ENCODE peak calls at places on chromosomes 1 and 21, in eight cellular contexts. One of them, this sample, is unnamed.

GRCh38 chr21:32137266-32137665 is 141.6 kb downstream of the MIS18A start:
- DNase-seq in PC-3: no peak
- DNase-seq in HCT116: no peak
- DNase-seq in A549: no peak
- DNase-seq in K562: no peak
- DNase-seq in SK-N-SH: no peak
- DNase-seq in astrocyte: no peak
- DNase-seq in fibroblast of lung: no peak
- DNase-seq in this sample: no peak

GRCh38 chr1:77742011-77742555 is 17.6 kb downstream of the USP33 start:
- DNase-seq in SK-N-SH: peak; percentile 11
- DNase-seq in K562: peak; percentile 14
- DNase-seq in fibroblast of lung: no peak
- DNase-seq in astrocyte: no peak
- DNase-seq in PC-3: no peak
- DNase-seq in HCT116: no peak
- DNase-seq in A549: no peak
- DNase-seq in this sample: no peak

GRCh38 chr1:161073474-161074121 is 3.9 kb upstream of the ARHGAP30 start:
- DNase-seq in HCT116: no peak
- DNase-seq in PC-3: no peak
- DNase-seq in A549: no peak
- DNase-seq in fibroblast of lung: no peak
- DNase-seq in K562: no peak
- DNase-seq in SK-N-SH: no peak
- DNase-seq in astrocyte: no peak
- DNase-seq in this sample: no peak

GRCh38 chr1:154770897-154771594 is 99.0 kb downstream of the KCNN3 start:
- DNase-seq in SK-N-SH: no peak
- DNase-seq in PC-3: peak; percentile 33
- DNase-seq in fibroblast of lung: no peak
- DNase-seq in K562: no peak
- DNase-seq in A549: no peak
- DNase-seq in astrocyte: no peak
- DNase-seq in HCT116: no peak
- DNase-seq in this sample: no peak

GRCh38 chr1:109788695-109789521 is 25.2 kb upstream of the EPS8L3 start:
- DNase-seq in K562: peak; percentile 72
- DNase-seq in HCT116: peak; percentile 21
- DNase-seq in A549: peak; percentile 58
- DNase-seq in fibroblast of lung: no peak
- DNase-seq in SK-N-SH: peak; percentile 66
- DNase-seq in astrocyte: no peak
- DNase-seq in PC-3: peak; percentile 39
- DNase-seq in this sample: peak; percentile 78

GRCh38 chr21:38814126-38815059 is 8.7 kb downstream of the ETS2 start:
- DNase-seq in A549: no peak
- DNase-seq in HCT116: no peak
- DNase-seq in astrocyte: no peak
- DNase-seq in K562: no peak
- DNase-seq in fibroblast of lung: no peak
- DNase-seq in PC-3: no peak
- DNase-seq in SK-N-SH: no peak
- DNase-seq in this sample: peak; percentile 79

GRCh38 chr1:154752273-154753030 is 117.6 kb downstream of the KCNN3 start:
- DNase-seq in astrocyte: no peak
- DNase-seq in PC-3: peak; percentile 23
- DNase-seq in K562: no peak
- DNase-seq in SK-N-SH: no peak
- DNase-seq in HCT116: no peak
- DNase-seq in fibroblast of lung: no peak
- DNase-seq in A549: no peak
- DNase-seq in this sample: no peak

GRCh38 chr1:33342041-33342723 is 21.3 kb upstream of the A3GALT2 start:
- DNase-seq in HCT116: no peak
- DNase-seq in SK-N-SH: no peak
- DNase-seq in astrocyte: peak; percentile 98
- DNase-seq in fibroblast of lung: peak; percentile 99
- DNase-seq in PC-3: peak; percentile 96
- DNase-seq in A549: peak; percentile 56
- DNase-seq in K562: no peak
- DNase-seq in this sample: peak; percentile 67

GRCh38 chr1:111551623-111552470 is 48.4 kb upstream of the ADORA3 start:
- DNase-seq in PC-3: no peak
- DNase-seq in K562: no peak
- DNase-seq in astrocyte: no peak
- DNase-seq in fibroblast of lung: no peak
- DNase-seq in HCT116: no peak
- DNase-seq in SK-N-SH: no peak
- DNase-seq in A549: no peak
- DNase-seq in this sample: no peak

GRCh38 chr1:21854090-21854750 is 42.2 kb downstream of the LDLRAD2 start:
- DNase-seq in A549: no peak
- DNase-seq in K562: no peak
- DNase-seq in astrocyte: no peak
- DNase-seq in fibroblast of lung: no peak
- DNase-seq in PC-3: no peak
- DNase-seq in HCT116: no peak
- DNase-seq in SK-N-SH: no peak
- DNase-seq in this sample: no peak

GRCh38 chr1:151443846-151444790 is 15.2 kb downstream of the POGZ start:
- DNase-seq in K562: peak; percentile 54
- DNase-seq in fibroblast of lung: peak; percentile 88
- DNase-seq in HCT116: peak; percentile 76
- DNase-seq in SK-N-SH: peak; percentile 77
- DNase-seq in astrocyte: peak; percentile 59
- DNase-seq in PC-3: peak; percentile 98
- DNase-seq in A549: peak; percentile 96
- DNase-seq in this sample: peak; percentile 48

GRCh38 chr1:93447481-93448291 is at the start of gene FNBP1L:
- DNase-seq in fibroblast of lung: peak; percentile 59
- DNase-seq in SK-N-SH: peak; percentile 98
- DNase-seq in HCT116: no peak
- DNase-seq in PC-3: peak; percentile 83
- DNase-seq in K562: peak; percentile 91
- DNase-seq in A549: peak; percentile 61
- DNase-seq in astrocyte: peak; percentile 51
- DNase-seq in this sample: peak; percentile 89

GRCh38 chr1:246769306-246769705 is 45.1 kb downstream of the SCCPDH start:
- DNase-seq in K562: no peak
- DNase-seq in fibroblast of lung: peak; percentile 99
- DNase-seq in HCT116: no peak
- DNase-seq in SK-N-SH: no peak
- DNase-seq in PC-3: no peak
- DNase-seq in astrocyte: peak; percentile 78
- DNase-seq in A549: no peak
- DNase-seq in this sample: no peak

GRCh38 chr1:235923466-235924008 is 56.8 kb upstream of the LYST start:
- DNase-seq in fibroblast of lung: peak; percentile 55
- DNase-seq in A549: no peak
- DNase-seq in K562: no peak
- DNase-seq in HCT116: no peak
- DNase-seq in PC-3: peak; percentile 69
- DNase-seq in astrocyte: peak; percentile 34
- DNase-seq in SK-N-SH: no peak
- DNase-seq in this sample: no peak

GRCh38 chr1:205739348-205740160 is 10.4 kb downstream of the NUCKS1 start:
- DNase-seq in SK-N-SH: no peak
- DNase-seq in K562: no peak
- DNase-seq in astrocyte: peak; percentile 58
- DNase-seq in A549: no peak
- DNase-seq in fibroblast of lung: peak; percentile 93
- DNase-seq in PC-3: no peak
- DNase-seq in HCT116: no peak
- DNase-seq in this sample: no peak

GRCh38 chr1:80799457-80799856 is 1001.3 kb upstream of the ADGRL2 start:
- DNase-seq in fibroblast of lung: no peak
- DNase-seq in astrocyte: no peak
- DNase-seq in HCT116: no peak
- DNase-seq in A549: no peak
- DNase-seq in SK-N-SH: no peak
- DNase-seq in PC-3: no peak
- DNase-seq in K562: no peak
- DNase-seq in this sample: peak; percentile 76

GRCh38 chr21:43585924-43586411 is 73.3 kb downstream of the HSF2BP start:
- DNase-seq in HCT116: peak; percentile 61
- DNase-seq in fibroblast of lung: peak; percentile 98
- DNase-seq in SK-N-SH: no peak
- DNase-seq in astrocyte: peak; percentile 100
- DNase-seq in PC-3: peak; percentile 100
- DNase-seq in K562: no peak
- DNase-seq in A549: peak; percentile 78
- DNase-seq in this sample: peak; percentile 40

GRCh38 chr1:43348343-43348808 is 10.4 kb upstream of the CDC20 start:
- DNase-seq in astrocyte: no peak
- DNase-seq in SK-N-SH: no peak
- DNase-seq in fibroblast of lung: no peak
- DNase-seq in HCT116: no peak
- DNase-seq in PC-3: no peak
- DNase-seq in A549: peak; percentile 40
- DNase-seq in K562: no peak
- DNase-seq in this sample: no peak

GRCh38 chr1:158654570-158654969 is 31.9 kb downstream of the SPTA1 start:
- DNase-seq in fibroblast of lung: no peak
- DNase-seq in A549: no peak
- DNase-seq in PC-3: no peak
- DNase-seq in SK-N-SH: no peak
- DNase-seq in HCT116: no peak
- DNase-seq in astrocyte: no peak
- DNase-seq in K562: no peak
- DNase-seq in this sample: no peak

GRCh38 chr1:32703479-32704291 is 1.1 kb upstream of the SYNC start:
- DNase-seq in fibroblast of lung: peak; percentile 89
- DNase-seq in SK-N-SH: peak; percentile 42
- DNase-seq in astrocyte: peak; percentile 99
- DNase-seq in A549: peak; percentile 51
- DNase-seq in K562: no peak
- DNase-seq in HCT116: no peak
- DNase-seq in PC-3: peak; percentile 60
- DNase-seq in this sample: no peak

GRCh38 chr1:209386156-209386555 is 197.4 kb upstream of the CAMK1G start:
- DNase-seq in HCT116: no peak
- DNase-seq in K562: no peak
- DNase-seq in A549: no peak
- DNase-seq in fibroblast of lung: no peak
- DNase-seq in SK-N-SH: no peak
- DNase-seq in PC-3: no peak
- DNase-seq in astrocyte: no peak
- DNase-seq in this sample: no peak

GRCh38 chr1:31574749-31575372 is 1.5 kb upstream of the TINAGL1 start:
- DNase-seq in K562: peak; percentile 45
- DNase-seq in astrocyte: no peak
- DNase-seq in HCT116: no peak
- DNase-seq in SK-N-SH: no peak
- DNase-seq in A549: no peak
- DNase-seq in fibroblast of lung: no peak
- DNase-seq in PC-3: peak; percentile 66
- DNase-seq in this sample: no peak
- H3K4me2 ChIP-seq in K562: peak overlapping the region; percentile 10
- H3K4me2 ChIP-seq in astrocyte: peak overlapping the region; percentile 71
- H3K4me2 ChIP-seq in HCT116: peak overlapping the region; percentile 96
- H3K4me2 ChIP-seq in SK-N-SH: peak overlapping the region; percentile 51
- H3K4me2 ChIP-seq in A549: peak overlapping the region; percentile 70
- H3K4me2 ChIP-seq in fibroblast of lung: no peak overlapping the region
- H3K4me2 ChIP-seq in PC-3: peak overlapping the region; percentile 90
- H3K4me2 ChIP-seq in this sample: no peak overlapping the region

GRCh38 chr1:100073531-100073930 is 59.2 kb downstream of the SASS6 start:
- DNase-seq in PC-3: no peak
- DNase-seq in A549: no peak
- DNase-seq in SK-N-SH: no peak
- DNase-seq in fibroblast of lung: no peak
- DNase-seq in HCT116: no peak
- DNase-seq in astrocyte: peak; percentile 33
- DNase-seq in K562: no peak
- DNase-seq in this sample: no peak

GRCh38 chr1:100076744-100077143 is 56.0 kb downstream of the SASS6 start:
- DNase-seq in fibroblast of lung: no peak
- DNase-seq in PC-3: no peak
- DNase-seq in K562: no peak
- DNase-seq in SK-N-SH: no peak
- DNase-seq in A549: no peak
- DNase-seq in astrocyte: no peak
- DNase-seq in HCT116: no peak
- DNase-seq in this sample: no peak

GRCh38 chr1:100075773-100076172 is 57.0 kb downstream of the SASS6 start:
- DNase-seq in fibroblast of lung: no peak
- DNase-seq in K562: no peak
- DNase-seq in A549: no peak
- DNase-seq in astrocyte: no peak
- DNase-seq in HCT116: no peak
- DNase-seq in PC-3: no peak
- DNase-seq in SK-N-SH: no peak
- DNase-seq in this sample: no peak

GRCh38 chr1:100076319-100076718 is 56.4 kb downstream of the SASS6 start:
- DNase-seq in HCT116: no peak
- DNase-seq in A549: no peak
- DNase-seq in K562: no peak
- DNase-seq in PC-3: no peak
- DNase-seq in SK-N-SH: no peak
- DNase-seq in fibroblast of lung: no peak
- DNase-seq in astrocyte: no peak
- DNase-seq in this sample: no peak

GRCh38 chr1:100074604-100075395 is 57.9 kb downstream of the SASS6 start:
- DNase-seq in HCT116: no peak
- DNase-seq in astrocyte: no peak
- DNase-seq in fibroblast of lung: peak; percentile 9
- DNase-seq in K562: no peak
- DNase-seq in SK-N-SH: no peak
- DNase-seq in A549: no peak
- DNase-seq in PC-3: no peak
- DNase-seq in this sample: no peak
- H3K4me2 ChIP-seq in HCT116: no peak overlapping the region
- H3K4me2 ChIP-seq in astrocyte: no peak overlapping the region
- H3K4me2 ChIP-seq in fibroblast of lung: no peak overlapping the region
- H3K4me2 ChIP-seq in K562: no peak overlapping the region
- H3K4me2 ChIP-seq in SK-N-SH: no peak overlapping the region
- H3K4me2 ChIP-seq in A549: no peak overlapping the region
- H3K4me2 ChIP-seq in PC-3: no peak overlapping the region
- H3K4me2 ChIP-seq in this sample: no peak overlapping the region

GRCh38 chr1:26998319-26999300 is 5.1 kb downstream of the TRNP1 start:
- DNase-seq in astrocyte: no peak
- DNase-seq in A549: no peak
- DNase-seq in K562: no peak
- DNase-seq in HCT116: no peak
- DNase-seq in PC-3: peak; percentile 93
- DNase-seq in SK-N-SH: no peak
- DNase-seq in fibroblast of lung: peak; percentile 55
- DNase-seq in this sample: peak; percentile 49
- H3K4me2 ChIP-seq in astrocyte: peak overlapping the region; percentile 72
- H3K4me2 ChIP-seq in A549: peak overlapping the region; percentile 99
- H3K4me2 ChIP-seq in K562: no peak overlapping the region
- H3K4me2 ChIP-seq in HCT116: peak overlapping the region; percentile 90
- H3K4me2 ChIP-seq in PC-3: peak overlapping the region; percentile 90
- H3K4me2 ChIP-seq in SK-N-SH: peak overlapping the region; percentile 74
- H3K4me2 ChIP-seq in fibroblast of lung: peak overlapping the region; percentile 58
- H3K4me2 ChIP-seq in this sample: peak overlapping the region; percentile 5

DNA sequence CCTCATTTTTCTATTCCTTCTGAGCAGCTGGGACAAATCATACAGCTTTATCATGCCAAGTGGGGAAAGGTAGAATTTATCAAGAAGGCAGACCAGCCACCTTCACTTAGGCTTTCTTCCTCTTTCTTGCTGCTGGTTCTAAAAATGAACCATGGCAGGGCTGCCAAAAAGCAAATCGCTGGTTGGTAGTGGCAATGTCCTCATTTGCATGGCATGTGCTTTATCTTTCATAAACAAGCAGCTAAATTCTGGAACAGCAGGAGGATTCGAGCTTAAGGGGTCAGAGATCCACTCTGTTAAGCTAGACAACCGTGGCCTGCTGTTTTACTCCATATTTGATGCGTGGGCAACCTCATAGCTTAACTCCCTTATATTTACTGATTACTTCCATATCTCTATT is 91.3 kb downstream of the RPE65 start:
- DNase-seq in PC-3: no peak
- DNase-seq in SK-N-SH: no peak
- DNase-seq in astrocyte: peak; percentile 46
- DNase-seq in fibroblast of lung: peak; percentile 25
- DNase-seq in K562: no peak
- DNase-seq in A549: no peak
- DNase-seq in HCT116: no peak
- DNase-seq in this sample: no peak
- H3K4me2 ChIP-seq in PC-3: no peak overlapping the region
- H3K4me2 ChIP-seq in SK-N-SH: no peak overlapping the region
- H3K4me2 ChIP-seq in astrocyte: no peak overlapping the region
- H3K4me2 ChIP-seq in fibroblast of lung: no peak overlapping the region
- H3K4me2 ChIP-seq in K562: no peak overlapping the region
- H3K4me2 ChIP-seq in A549: no peak overlapping the region
- H3K4me2 ChIP-seq in HCT116: no peak overlapping the region
- H3K4me2 ChIP-seq in this sample: no peak overlapping the region

This sample was measured in H9.